ENCODE peak calls at places on chromosome 4, in ten cellular contexts. E is fibroblast of pulmonary artery; O is NCI-H1092; P is CD4-positive, alpha-beta T cell; N is stimulated activated CD4-positive, alpha-beta T cell treated with anti-CD3 and anti-CD28 coated beads, Interleukin-1b, Interleukin-23, amount 100 ng/mL, for 24 hours; R is iris pigment epithelial cell; U is AG09309; D is NCI-H1105; M is HCT116; S is iPS-NIHi11. K is an unnamed sample.

GRCh38 chr4:53800741-53801140 is 209.5 kb upstream of the LNX1 start:
- DNase-seq in U (no peak), R (peak; percentile 26), M (no peak), S (no peak), D (no peak), E (no peak), O (no peak), P (no peak), N (no peak), K (no peak)

GRCh38 chr4:75042601-75043208 is 109.8 kb downstream of the PARM1 start:
- DNase-seq in S (no peak), R (no peak), U (no peak), D (no peak), P (no peak), N (no peak), E (no peak), O (no peak), M (no peak), K (peak; percentile 71)

GRCh38 chr4:156949373-156949814 is 22.2 kb downstream of the PDGFC start:
- DNase-seq in M (no peak), P (no peak), R (peak; percentile 92), U (no peak), S (no peak), E (peak; percentile 91), D (no peak), O (no peak), N (no peak), K (no peak)

GRCh38 chr4:84177831-84178230 is 321.3 kb downstream of the NKX6-1 start:
- DNase-seq in M (no peak), N (no peak), O (no peak), R (no peak), U (no peak), S (no peak), P (no peak), D (no peak), E (no peak), K (no peak)

GRCh38 chr4:67751260-67751659 is 2.9 kb downstream of the GNRHR start:
- DNase-seq in M (no peak), R (peak; percentile 36), U (no peak), S (no peak), O (no peak), P (no peak), D (no peak), E (peak; percentile 4), N (no peak), K (no peak)

GRCh38 chr4:59945277-59945676 is 1254.8 kb upstream of the ADGRL3 start:
- DNase-seq in E (peak; percentile 0), P (no peak), M (no peak), U (no peak), N (no peak), R (peak; percentile 4), S (no peak), D (no peak), O (no peak), K (no peak)

GRCh38 chr4:106063009-106063408 is 167.7 kb downstream of the NPNT start:
- DNase-seq in N (no peak), E (peak; percentile 42), S (no peak), R (peak; percentile 69), P (no peak), D (no peak), M (no peak), O (no peak), U (no peak), K (no peak)

GRCh38 chr4:304987-305680 is at the start of gene ZNF732:
- DNase-seq in E (peak; percentile 70), N (no peak), S (peak; percentile 93), O (peak; percentile 48), U (no peak), M (no peak), R (peak; percentile 93), D (no peak), P (no peak), K (peak; percentile 92)

GRCh38 chr4:184898793-184899192 is 73.0 kb upstream of the ACSL1 start:
- DNase-seq in U (no peak), R (no peak), M (no peak), S (no peak), E (no peak), O (no peak), D (no peak), N (no peak), P (no peak), K (no peak)

GRCh38 chr4:142567199-142567598 is 278.9 kb downstream of the INPP4B start:
- DNase-seq in D (no peak), O (no peak), M (peak; percentile 51), N (peak; percentile 28), E (no peak), R (no peak), S (peak; percentile 35), P (peak; percentile 26), U (no peak), K (no peak)

GRCh38 chr4:53997901-53998300 is 66.5 kb downstream of the CHIC2 start:
- DNase-seq in P (no peak), O (no peak), R (no peak), N (no peak), E (no peak), S (no peak), D (no peak), M (no peak), U (no peak), K (no peak)

GRCh38 chr4:177511611-177512010 is 69.4 kb upstream of the AGA start:
- DNase-seq in R (no peak), U (no peak), D (no peak), E (no peak), N (no peak), S (peak; percentile 31), M (peak; percentile 27), O (no peak), P (no peak), K (no peak)

GRCh38 chr4:118033148-118034060 is 882 bp upstream of the NDST3 start:
- DNase-seq in D (peak; percentile 21), O (peak; percentile 4), E (peak; percentile 25), U (no peak), R (peak; percentile 40), N (no peak), P (no peak), M (peak; percentile 40), S (peak; percentile 81), K (peak; percentile 74)

GRCh38 chr4:141643557-141643956 is 7.2 kb downstream of the IL15 start:
- DNase-seq in M (peak; percentile 23), S (no peak), N (no peak), O (no peak), D (no peak), E (no peak), P (no peak), U (no peak), R (peak; percentile 96), K (no peak)